ENCODE peak calls at places on chromosomes 11 and 22, in eight cellular contexts. N, K, W, P, F, D, M and O are unnamed samples.

GRCh38 chr11:132024587-132025295 is 654.3 kb downstream of the NTM start:
- DNase-seq in N (no peak), W (peak), M (no peak), F (no peak), D (no peak), P (no peak), K (no peak), O (no peak)

GRCh38 chr11:118152552-118153471 is at the start of gene SCN4B:
- DNase-seq in P (peak), K (peak), N (peak), W (peak), M (peak), F (peak), D (no peak), O (no peak)

GRCh38 chr22:42401562-42402334 is 30.5 kb downstream of the NFAM1 start:
- DNase-seq in W (no peak), P (no peak), F (no peak), D (no peak), K (no peak), M (no peak), N (no peak), O (no peak)

GRCh38 chr11:125410091-125410490 is 86.0 kb downstream of the FEZ1 start:
- DNase-seq in W (no peak), P (no peak), K (no peak), D (no peak), M (peak), F (no peak), N (peak), O (no peak)

GRCh38 chr11:5808500-5809121 is at the start of gene OR52N2:
- DNase-seq in N (peak), P (peak), D (peak), K (peak), M (peak), W (peak), F (peak), O (no peak)

GRCh38 chr11:46249103-46249942 is 28.1 kb upstream of the CREB3L1 start:
- DNase-seq in D (peak), N (no peak), F (no peak), W (no peak), M (no peak), K (no peak), P (no peak), O (no peak)

GRCh38 chr22:29139965-29140782 is 65.5 kb upstream of the EMID1 start:
- DNase-seq in D (no peak), P (no peak), F (no peak), K (no peak), N (no peak), M (no peak), W (no peak), O (no peak)

GRCh38 chr11:43399983-43400630 is 41.4 kb downstream of the TTC17 start:
- DNase-seq in W (no peak), K (no peak), M (no peak), N (no peak), F (no peak), D (no peak), P (no peak), O (no peak)

GRCh38 chr11:120272303-120272702 is 32.4 kb downstream of the POU2F3 start:
- DNase-seq in F (no peak), W (peak), K (peak), D (no peak), P (no peak), N (no peak), M (no peak), O (no peak)

GRCh38 chr11:2097356-2097997 is 41.7 kb downstream of the IGF2 start:
- DNase-seq in F (peak), K (no peak), N (peak), W (peak), P (peak), M (peak), D (no peak), O (no peak)

GRCh38 chr11:69799582-69799981 is 19.6 kb downstream of the FGF3 start:
- DNase-seq in K (peak), P (no peak), N (no peak), D (peak), W (no peak), F (no peak), M (no peak), O (no peak)

GRCh38 chr11:60658409-60658808 is 41.0 kb upstream of the MS4A8 start:
- DNase-seq in N (no peak), D (no peak), K (no peak), W (no peak), P (no peak), F (no peak), M (no peak), O (no peak)

GRCh38 chr11:65866524-65867283 is 5.9 kb downstream of the EFEMP2 start:
- DNase-seq in D (no peak), K (no peak), N (peak), P (peak), M (peak), F (peak), W (no peak), O (no peak)

GRCh38 chr11:15969281-15969680 is 387.1 kb downstream of the SOX6 start:
- DNase-seq in N (no peak), W (peak), K (peak), D (peak), P (peak), F (no peak), M (no peak), O (no peak)